ENCODE peak calls at places on chromosomes 13 and 19, in eight cellular contexts. R is ovary; C is activated naive CD4-positive, alpha-beta T cell; F is WTC11; W is NCI-H1092 treated with DMSO at 0.1 percent for 48 hours; K is germinal center; J is HT-29; O is GOT3. P is an unnamed sample.

GRCh38 chr19:3479177-3479818 is 1.0 kb downstream of the SMIM24 start:
- DNase-seq in R (no peak), J (peak; percentile 14), K (peak; percentile 84), W (no peak), O (no peak), C (no peak), F (peak; percentile 79), P (peak; percentile 79)

GRCh38 chr13:40578055-40578454 is 88.4 kb downstream of the FOXO1 start:
- DNase-seq in K (no peak), O (no peak), W (no peak), F (no peak), J (no peak), C (no peak), R (no peak), P (no peak)

GRCh38 chr19:5354403-5354802 is 13.8 kb upstream of the PTPRS start:
- DNase-seq in W (no peak), O (no peak), K (peak; percentile 45), J (no peak), C (no peak), F (peak; percentile 69), R (no peak), P (peak; percentile 46)

GRCh38 chr13:23673354-23673753 is 103.1 kb downstream of the TNFRSF19 start:
- DNase-seq in C (no peak), R (no peak), W (no peak), O (no peak), J (no peak), F (no peak), K (no peak), P (no peak)

GRCh38 chr19:14250870-14251269 is 44.9 kb upstream of the ADGRL1 start:
- DNase-seq in C (no peak), O (no peak), J (no peak), K (no peak), W (no peak), R (no peak), F (no peak), P (no peak)

GRCh38 chr19:1227655-1228054 is 10.2 kb downstream of the CBARP start:
- DNase-seq in C (no peak), K (no peak), F (no peak), W (no peak), J (peak; percentile 77), O (no peak), R (no peak), P (no peak)

GRCh38 chr13:110479215-110479545 is 82.3 kb downstream of the RAB20 start:
- DNase-seq in R (no peak), W (no peak), J (no peak), K (no peak), O (no peak), C (no peak), F (no peak), P (no peak)

GRCh38 chr19:18594824-18595373 is 6.3 kb downstream of the REX1BD start:
- DNase-seq in C (no peak), F (peak; percentile 37), J (no peak), R (no peak), O (no peak), K (no peak), W (no peak), P (peak; percentile 64)

GRCh38 chr19:899363-900301 is 6.3 kb downstream of the RNU6-9 start:
- DNase-seq in W (no peak), C (no peak), O (no peak), J (no peak), R (no peak), K (no peak), F (no peak), P (no peak)

GRCh38 chr19:6740589-6741348 is 1.3 kb downstream of the TRIP10 start:
- DNase-seq in O (no peak), K (peak; percentile 54), J (peak; percentile 19), W (no peak), C (no peak), R (peak; percentile 75), F (peak; percentile 75), P (peak; percentile 70)

GRCh38 chr19:1450735-1451669 is 1.1 kb downstream of the APC2 start:
- DNase-seq in W (no peak), C (no peak), O (no peak), K (no peak), J (no peak), R (no peak), F (no peak), P (no peak)

GRCh38 chr13:39051157-39051556 is 12.9 kb downstream of the NHLRC3 start:
- DNase-seq in J (peak; percentile 32), R (no peak), W (peak; percentile 18), C (no peak), K (no peak), F (no peak), O (no peak), P (peak; percentile 17)

GRCh38 chr13:36965767-36966166 is 33.4 kb downstream of the ALG5 start:
- DNase-seq in C (no peak), R (no peak), F (no peak), J (peak; percentile 32), K (no peak), O (no peak), W (no peak), P (no peak)

GRCh38 chr19:38032951-38033350 is 125.9 kb downstream of the SIPA1L3 start:
- DNase-seq in R (no peak), F (no peak), O (no peak), W (no peak), K (no peak), J (no peak), C (no peak), P (no peak)

GRCh38 chr13:30097695-30098094 is 209.7 kb downstream of the KATNAL1 start:
- DNase-seq in J (no peak), K (no peak), F (no peak), C (no peak), R (no peak), W (no peak), O (no peak), P (no peak)

GRCh38 chr13:99821741-99822140 is 149.8 kb downstream of the ZIC5 start:
- DNase-seq in C (no peak), F (no peak), W (no peak), R (no peak), K (no peak), O (no peak), J (no peak), P (no peak)

GRCh38 chr13:37701972-37702371 is 103.4 kb upstream of the POSTN start:
- DNase-seq in J (no peak), R (no peak), W (no peak), O (peak; percentile 40), K (no peak), F (no peak), C (no peak), P (no peak)

GRCh38 chr19:52464798-52465470 is 11.6 kb downstream of the ZNF578 start:
- DNase-seq in K (no peak), F (peak; percentile 73), J (peak; percentile 55), C (no peak), W (no peak), O (no peak), R (no peak), P (no peak)

GRCh38 chr13:30143671-30144400 is 163.5 kb downstream of the KATNAL1 start:
- DNase-seq in J (peak; percentile 39), K (peak; percentile 71), W (no peak), C (no peak), R (no peak), O (no peak), F (no peak), P (no peak)

GRCh38 chr13:25324100-25324499 is 22.7 kb downstream of the NUP58 start:
- DNase-seq in W (no peak), C (no peak), K (no peak), O (no peak), F (no peak), J (no peak), R (no peak), P (no peak)

GRCh38 chr19:55537741-55538111 is 793 bp upstream of the SBK2 start:
- DNase-seq in K (no peak), J (no peak), R (no peak), F (no peak), C (no peak), W (no peak), O (no peak), P (peak; percentile 26)

GRCh38 chr19:33390908-33391630 is 17.6 kb downstream of the CEBPG start:
- DNase-seq in O (no peak), K (no peak), C (no peak), J (no peak), W (no peak), R (peak; percentile 30), F (no peak), P (no peak)

GRCh38 chr19:28553005-28553404 is 659.9 kb downstream of the UQCRFS1 start:
- DNase-seq in K (no peak), O (no peak), J (no peak), R (no peak), F (no peak), W (no peak), C (no peak), P (no peak)

GRCh38 chr19:24177686-24178085 is 90.7 kb downstream of the ZNF254 start:
- DNase-seq in C (no peak), R (no peak), K (no peak), J (no peak), O (no peak), F (no peak), W (no peak), P (no peak)

GRCh38 chr19:57241181-57241580 is 749 bp downstream of the ZNF805 start:
- DNase-seq in W (no peak), R (no peak), C (no peak), J (peak; percentile 22), F (no peak), K (peak; percentile 11), O (no peak), P (no peak)

GRCh38 chr13:31310356-31310755 is 110.6 kb downstream of the B3GLCT start:
- DNase-seq in C (no peak), R (no peak), W (no peak), J (no peak), F (no peak), K (no peak), O (no peak), P (no peak)

GRCh38 chr13:50230365-50230978 is 215.2 kb downstream of the KCNRG start:
- DNase-seq in J (peak; percentile 18), F (no peak), K (no peak), O (no peak), W (no peak), R (no peak), C (no peak), P (no peak)

GRCh38 chr13:26442541-26442940 is 114.9 kb upstream of the WASF3 start:
- DNase-seq in J (no peak), C (no peak), W (no peak), K (no peak), R (no peak), F (no peak), O (no peak), P (no peak)

GRCh38 chr13:69959041-69959440 is 148.6 kb upstream of the ATXN8OS start:
- DNase-seq in R (no peak), O (no peak), F (no peak), J (no peak), K (no peak), C (no peak), W (no peak), P (no peak)

GRCh38 chr13:110244926-110245325 is 62.0 kb downstream of the COL4A1 start:
- DNase-seq in K (no peak), O (no peak), W (no peak), R (no peak), C (no peak), F (no peak), J (no peak), P (no peak)

GRCh38 chr13:110119943-110120905 is 186.7 kb downstream of the COL4A1 start:
- DNase-seq in W (no peak), J (no peak), F (no peak), R (no peak), C (no peak), K (no peak), O (no peak), P (no peak)

P was measured in GM20000.